ENCODE peak calls at places on chromosomes 1 and 21, in four cellular contexts. W, V, M and N are unnamed samples.

GRCh38 chr1:113141650-113142473 is 68.9 kb downstream of the LRIG2 start:
- DNase-seq in W (no peak), V (peak; percentile 89), M (no peak), N (no peak)

GRCh38 chr21:39125752-39126485 is 57.3 kb downstream of the PSMG1 start:
- DNase-seq in W (no peak), V (no peak), M (peak; percentile 80), N (peak; percentile 88)

GRCh38 chr1:15279576-15280230 is 32.7 kb downstream of the FHAD1 start:
- DNase-seq in W (no peak), V (peak; percentile 69), M (no peak), N (peak; percentile 55)

GRCh38 chr21:31612889-31613785 is 46.4 kb upstream of the SOD1 start:
- DNase-seq in W (no peak), V (no peak), M (no peak), N (no peak)

GRCh38 chr1:92623187-92623778 is 136.6 kb upstream of the GFI1 start:
- DNase-seq in W (no peak), V (no peak), M (peak; percentile 10), N (no peak)

GRCh38 chr1:3312894-3313578 is 141.4 kb upstream of the ARHGEF16 start:
- DNase-seq in W (no peak), V (peak; percentile 81), M (peak; percentile 65), N (peak; percentile 47)

GRCh38 chr1:23559985-23560755 is 869 bp upstream of the ID3 start:
- DNase-seq in W (no peak), V (no peak), M (no peak), N (peak; percentile 41)

GRCh38 chr1:44141531-44141930 is at the start of gene KLF18:
- DNase-seq in W (no peak), V (no peak), M (no peak), N (no peak)

GRCh38 chr1:23745515-23745914 is 2.2 kb downstream of the ELOA start:
- DNase-seq in W (no peak), V (peak; percentile 64), M (peak; percentile 58), N (peak; percentile 41)

GRCh38 chr1:22325531-22326371 is 125.9 kb upstream of the ZBTB40 start:
- DNase-seq in W (no peak), V (no peak), M (no peak), N (no peak)

GRCh38 chr1:111904478-111905218 is 84.8 kb downstream of the KCND3 start:
- DNase-seq in W (no peak), V (no peak), M (no peak), N (peak; percentile 42)

GRCh38 chr21:42565886-42566523 is 52.4 kb downstream of the SLC37A1 start:
- DNase-seq in W (no peak), V (no peak), M (no peak), N (no peak)

GRCh38 chr1:15120251-15120945 is 33.1 kb upstream of the TMEM51 start:
- DNase-seq in W (no peak), V (no peak), M (no peak), N (no peak)

GRCh38 chr1:171441278-171441677 is 44.1 kb upstream of the PRRC2C start:
- DNase-seq in W (no peak), V (no peak), M (no peak), N (no peak)

GRCh38 chr1:176752505-176752904 is 289.5 kb downstream of the PAPPA2 start:
- DNase-seq in W (no peak), V (no peak), M (no peak), N (no peak)

GRCh38 chr1:223711173-223711572 is 1.2 kb upstream of the CAPN2 start:
- DNase-seq in W (no peak), V (peak; percentile 54), M (no peak), N (no peak)

GRCh38 chr1:165408518-165408917 is 36.4 kb downstream of the RXRG start:
- DNase-seq in W (no peak), V (peak; percentile 57), M (peak; percentile 55), N (peak; percentile 85)

GRCh38 chr21:30842990-30843389 is 13.4 kb upstream of the KRTAP7-1 start:
- DNase-seq in W (no peak), V (no peak), M (no peak), N (peak; percentile 28)

GRCh38 chr21:39788383-39788782 is 43.4 kb downstream of the IGSF5 start:
- DNase-seq in W (no peak), V (peak; percentile 75), M (peak; percentile 71), N (peak; percentile 84)

GRCh38 chr1:102891868-102892625 is 216.3 kb downstream of the COL11A1 start:
- DNase-seq in W (no peak), V (no peak), M (no peak), N (no peak)

GRCh38 chr1:24119859-24120756 is 8.2 kb upstream of the MYOM3 start:
- DNase-seq in W (no peak), V (no peak), M (peak; percentile 85), N (no peak)

GRCh38 chr21:41631564-41632461 is 123.9 kb upstream of the TMPRSS2 start:
- DNase-seq in W (no peak), V (no peak), M (no peak), N (no peak)

GRCh38 chr1:112083487-112083886 is 94.0 kb upstream of the KCND3 start:
- DNase-seq in W (no peak), V (no peak), M (no peak), N (peak; percentile 74)

GRCh38 chr1:116724765-116725375 is 29.4 kb upstream of the CD2 start:
- DNase-seq in W (no peak), V (peak; percentile 64), M (peak; percentile 51), N (peak; percentile 84)

GRCh38 chr1:230426246-230427101 is at the start of gene PGBD5:
- DNase-seq in W (no peak), V (peak; percentile 96), M (peak; percentile 41), N (peak; percentile 86)

GRCh38 chr21:34345892-34346291 is 17.9 kb upstream of the KCNE2 start:
- DNase-seq in W (no peak), V (no peak), M (no peak), N (no peak)

GRCh38 chr1:22857661-22858060 is 115.0 kb downstream of the LACTBL1 start:
- DNase-seq in W (no peak), V (no peak), M (no peak), N (no peak)

GRCh38 chr1:229624906-229625871 is 733 bp downstream of the TAF5L start:
- DNase-seq in W (no peak), V (peak; percentile 93), M (peak; percentile 31), N (peak; percentile 71)

GRCh38 chr1:99331083-99331482 is 66.8 kb downstream of the PLPPR4 start:
- DNase-seq in W (no peak), V (no peak), M (no peak), N (peak; percentile 4)

GRCh38 chr1:112840631-112841624 is 115.1 kb downstream of the SLC16A1 start:
- DNase-seq in W (peak; percentile 40), V (no peak), M (no peak), N (no peak)

GRCh38 chr1:55868026-55868425 is 652.9 kb upstream of the USP24 start:
- DNase-seq in W (no peak), V (no peak), M (peak; percentile 3), N (peak; percentile 34)

GRCh38 chr21:31644648-31645047 is 14.8 kb upstream of the SOD1 start:
- DNase-seq in W (no peak), V (no peak), M (no peak), N (no peak)

GRCh38 chr1:243505986-243506689 is 250.3 kb downstream of the SDCCAG8 start:
- DNase-seq in W (no peak), V (peak; percentile 56), M (peak; percentile 72), N (no peak)
- TF ChIP-seq CREB1 in W (no peak), V (no peak), M (no peak), N (no peak)

GRCh38 chr1:36175137-36176095 is 19.5 kb downstream of the MAP7D1 start:
- DNase-seq in W (no peak), V (no peak), M (no peak), N (peak; percentile 58)

GRCh38 chr1:36178479-36179219 is 22.7 kb downstream of the MAP7D1 start:
- DNase-seq in W (no peak), V (peak; percentile 73), M (no peak), N (peak; percentile 97)

GRCh38 chr1:36177589-36178463 is 21.9 kb downstream of the MAP7D1 start:
- DNase-seq in W (no peak), V (no peak), M (no peak), N (peak; percentile 60)

GRCh38 chr1:36174716-36175115 is 18.8 kb downstream of the MAP7D1 start:
- DNase-seq in W (no peak), V (no peak), M (no peak), N (no peak)

GRCh38 chr1:36176151-36176949 is 20.4 kb downstream of the MAP7D1 start:
- DNase-seq in W (no peak), V (no peak), M (no peak), N (peak; percentile 85)
- H3K36me3 ChIP-seq in W (peaks cover 19% of the 10 kb centered on the region), V (peaks cover 91% of the 10 kb centered on the region), M (peaks cover 48% of the 10 kb centered on the region), N (peaks cover 4% of the 10 kb centered on the region)

GRCh38 chr1:161260939-161261858 is 2.7 kb downstream of the PCP4L1 start:
- DNase-seq in W (no peak), V (no peak), M (no peak), N (no peak)

GRCh38 chr1:161259765-161260164 is 1.2 kb downstream of the PCP4L1 start:
- DNase-seq in W (no peak), V (no peak), M (no peak), N (no peak)

GRCh38 chr1:161260346-161260745 is 1.8 kb downstream of the PCP4L1 start:
- DNase-seq in W (no peak), V (no peak), M (no peak), N (no peak)

GRCh38 chr1:161261859-161262225 is 3.3 kb downstream of the PCP4L1 start:
- DNase-seq in W (no peak), V (no peak), M (no peak), N (no peak)

GRCh38 chr1:161258439-161259386 is at the start of gene PCP4L1:
- DNase-seq in W (no peak), V (no peak), M (no peak), N (peak; percentile 98)
- TF ChIP-seq REST in W (no peak), V (no peak), M (no peak), N (no peak)

DNA sequence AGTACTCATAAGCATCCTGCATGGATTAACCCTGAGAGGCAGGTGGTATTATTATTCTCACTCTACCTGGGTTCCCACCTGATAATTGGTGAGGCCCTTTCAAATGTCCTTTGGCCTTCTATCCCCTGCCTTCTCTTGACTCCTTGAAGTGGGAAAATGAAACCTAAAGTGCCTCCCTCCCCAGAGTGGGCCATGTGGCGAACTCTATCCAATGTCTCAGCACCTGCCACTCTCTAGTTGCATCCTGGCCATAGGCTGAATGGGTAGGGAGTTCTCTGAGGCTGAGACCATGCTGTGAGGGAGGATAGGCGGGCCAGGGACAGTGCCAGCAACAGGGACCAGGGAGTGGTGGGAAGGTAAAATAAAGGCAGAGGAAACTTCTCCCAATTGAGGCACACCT is 35.3 kb downstream of the ELF3 start:
- DNase-seq in W (no peak), V (peak; percentile 8), M (no peak), N (no peak)
- TF ChIP-seq CREB1 in W (no peak), V (no peak), M (no peak), N (no peak)

GRCh38 chr21:46518983-46519583 is 60.4 kb downstream of the DIP2A start:
- DNase-seq in W (no peak), V (peak; percentile 57), M (no peak), N (no peak)
- H3K36me3 ChIP-seq in W (peaks cover 10% of the 10 kb centered on the region), V (peaks cover 32% of the 10 kb centered on the region), M (peaks cover 11% of the 10 kb centered on the region), N (no peaks in the 10 kb centered on the region)

GRCh38 chr1:8077120-8077573 is 51.0 kb upstream of the ERRFI1 start:
- DNase-seq in W (no peak), V (peak; percentile 55), M (peak; percentile 93), N (no peak)
- TF ChIP-seq REST in W (no peak), V (no peak), M (no peak), N (no peak)